ENCODE peak calls at places on chromosomes 13 and 19, in five cellular contexts. One of them, this sample, is unnamed.

GRCh38 chr13:91185294-91185863 is 162.1 kb upstream of the MIR17HG start:
- DNase-seq in fibroblast of mammary gland: peak; percentile 10
- DNase-seq in ascending aorta: no peak
- DNase-seq in AG09309: no peak
- DNase-seq in mammary epithelial cell: peak; percentile 5
- DNase-seq in this sample: no peak

GRCh38 chr19:29432677-29433076 is 93.1 kb upstream of the VSTM2B start:
- DNase-seq in ascending aorta: no peak
- DNase-seq in mammary epithelial cell: no peak
- DNase-seq in fibroblast of mammary gland: no peak
- DNase-seq in AG09309: no peak
- DNase-seq in this sample: no peak

GRCh38 chr19:14350866-14351265 is 30.4 kb upstream of the ADGRE5 start:
- DNase-seq in ascending aorta: no peak
- DNase-seq in AG09309: no peak
- DNase-seq in fibroblast of mammary gland: no peak
- DNase-seq in mammary epithelial cell: no peak
- DNase-seq in this sample: no peak

GRCh38 chr13:28545583-28546333 is 50.8 kb upstream of the FLT1 start:
- DNase-seq in AG09309: no peak
- DNase-seq in fibroblast of mammary gland: no peak
- DNase-seq in mammary epithelial cell: no peak
- DNase-seq in ascending aorta: no peak
- DNase-seq in this sample: no peak

GRCh38 chr19:15251749-15252397 is 19.6 kb upstream of the EPHX3 start:
- DNase-seq in fibroblast of mammary gland: peak; percentile 98
- DNase-seq in AG09309: peak; percentile 95
- DNase-seq in mammary epithelial cell: peak; percentile 61
- DNase-seq in ascending aorta: peak; percentile 57
- DNase-seq in this sample: peak; percentile 99

GRCh38 chr19:15159251-15159650 is 41.5 kb downstream of the NOTCH3 start:
- DNase-seq in AG09309: no peak
- DNase-seq in fibroblast of mammary gland: peak; percentile 26
- DNase-seq in mammary epithelial cell: peak; percentile 23
- DNase-seq in ascending aorta: no peak
- DNase-seq in this sample: no peak

GRCh38 chr13:51826606-51827005 is 18.4 kb downstream of the TMEM272 start:
- DNase-seq in fibroblast of mammary gland: no peak
- DNase-seq in ascending aorta: no peak
- DNase-seq in AG09309: no peak
- DNase-seq in mammary epithelial cell: peak; percentile 48
- DNase-seq in this sample: peak; percentile 22

GRCh38 chr13:39327080-39327479 is 275.9 kb downstream of the LHFPL6 start:
- DNase-seq in AG09309: no peak
- DNase-seq in ascending aorta: no peak
- DNase-seq in fibroblast of mammary gland: no peak
- DNase-seq in mammary epithelial cell: no peak
- DNase-seq in this sample: no peak

GRCh38 chr19:1394252-1395193 is 6.8 kb downstream of the GAMT start:
- DNase-seq in AG09309: no peak
- DNase-seq in mammary epithelial cell: no peak
- DNase-seq in ascending aorta: no peak
- DNase-seq in fibroblast of mammary gland: no peak
- DNase-seq in this sample: no peak

GRCh38 chr19:45238556-45238955 is 6.7 kb downstream of the EXOC3L2 start:
- DNase-seq in AG09309: no peak
- DNase-seq in fibroblast of mammary gland: no peak
- DNase-seq in mammary epithelial cell: no peak
- DNase-seq in ascending aorta: no peak
- DNase-seq in this sample: no peak

GRCh38 chr19:45488708-45489107 is 8.1 kb downstream of the RTN2 start:
- DNase-seq in ascending aorta: no peak
- DNase-seq in AG09309: no peak
- DNase-seq in mammary epithelial cell: no peak
- DNase-seq in fibroblast of mammary gland: no peak
- DNase-seq in this sample: no peak

GRCh38 chr13:101452519-101453485 is at the start of gene ITGBL1:
- DNase-seq in mammary epithelial cell: peak; percentile 55
- DNase-seq in ascending aorta: no peak
- DNase-seq in AG09309: no peak
- DNase-seq in fibroblast of mammary gland: peak; percentile 68
- DNase-seq in this sample: peak; percentile 50

DNA sequence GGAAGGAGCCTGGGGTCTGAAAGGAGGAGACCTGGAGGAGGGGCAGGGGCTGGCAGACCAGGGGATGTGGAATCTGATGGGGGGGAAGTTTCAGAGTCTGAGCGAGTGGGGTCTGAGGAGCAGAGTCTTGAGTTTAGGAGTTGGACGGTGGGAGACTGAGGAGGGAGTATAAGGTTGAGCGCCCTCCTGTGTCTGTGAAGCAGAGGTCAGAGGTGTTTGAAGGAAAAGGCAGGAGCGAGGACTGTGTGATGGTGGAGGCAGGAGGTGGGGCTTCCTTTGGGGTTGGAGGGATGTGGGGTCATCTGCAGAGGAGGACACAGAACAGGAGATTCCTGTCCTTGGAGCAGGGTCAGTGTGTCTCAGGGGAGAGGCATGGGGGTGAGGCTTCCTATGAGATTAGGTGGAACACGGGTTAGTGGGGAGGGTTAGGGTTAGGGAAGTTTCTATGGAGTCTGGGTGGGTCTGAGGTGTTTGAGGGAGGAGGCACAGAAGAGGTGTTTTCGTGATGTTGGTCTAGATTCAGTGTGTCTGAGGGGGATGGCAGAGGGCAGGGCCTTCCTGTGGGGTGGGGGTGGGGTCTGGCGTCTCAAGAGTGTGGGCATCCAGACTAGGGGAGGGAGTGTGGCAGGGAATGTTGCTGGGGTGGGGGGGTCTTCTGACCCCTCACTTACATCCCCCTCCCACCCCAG is 8.3 kb downstream of the RYR1 start:
- DNase-seq in AG09309: no peak
- DNase-seq in mammary epithelial cell: no peak
- DNase-seq in ascending aorta: no peak
- DNase-seq in fibroblast of mammary gland: no peak
- DNase-seq in this sample: peak; percentile 6
- TF ChIP-seq CTCF in AG09309: no peak
- TF ChIP-seq CTCF in mammary epithelial cell: no peak
- TF ChIP-seq CTCF in ascending aorta: no peak
- TF ChIP-seq CTCF in fibroblast of mammary gland: peak; percentile 2
- TF ChIP-seq CTCF in this sample: no peak

GRCh38 chr19:51703655-51704515 is 10.8 kb downstream of the SPACA6 start:
- DNase-seq in mammary epithelial cell: peak; percentile 89
- DNase-seq in fibroblast of mammary gland: peak; percentile 88
- DNase-seq in ascending aorta: peak; percentile 90
- DNase-seq in AG09309: peak; percentile 66
- DNase-seq in this sample: peak; percentile 93
- H3K4me3 ChIP-seq in mammary epithelial cell: peak overlapping the region; percentile 82
- H3K4me3 ChIP-seq in fibroblast of mammary gland: peak overlapping the region; percentile 78
- H3K4me3 ChIP-seq in ascending aorta: peak overlapping the region; percentile 76
- H3K4me3 ChIP-seq in AG09309: peak overlapping the region; percentile 76
- H3K4me3 ChIP-seq in this sample: peak overlapping the region; percentile 60

DNA sequence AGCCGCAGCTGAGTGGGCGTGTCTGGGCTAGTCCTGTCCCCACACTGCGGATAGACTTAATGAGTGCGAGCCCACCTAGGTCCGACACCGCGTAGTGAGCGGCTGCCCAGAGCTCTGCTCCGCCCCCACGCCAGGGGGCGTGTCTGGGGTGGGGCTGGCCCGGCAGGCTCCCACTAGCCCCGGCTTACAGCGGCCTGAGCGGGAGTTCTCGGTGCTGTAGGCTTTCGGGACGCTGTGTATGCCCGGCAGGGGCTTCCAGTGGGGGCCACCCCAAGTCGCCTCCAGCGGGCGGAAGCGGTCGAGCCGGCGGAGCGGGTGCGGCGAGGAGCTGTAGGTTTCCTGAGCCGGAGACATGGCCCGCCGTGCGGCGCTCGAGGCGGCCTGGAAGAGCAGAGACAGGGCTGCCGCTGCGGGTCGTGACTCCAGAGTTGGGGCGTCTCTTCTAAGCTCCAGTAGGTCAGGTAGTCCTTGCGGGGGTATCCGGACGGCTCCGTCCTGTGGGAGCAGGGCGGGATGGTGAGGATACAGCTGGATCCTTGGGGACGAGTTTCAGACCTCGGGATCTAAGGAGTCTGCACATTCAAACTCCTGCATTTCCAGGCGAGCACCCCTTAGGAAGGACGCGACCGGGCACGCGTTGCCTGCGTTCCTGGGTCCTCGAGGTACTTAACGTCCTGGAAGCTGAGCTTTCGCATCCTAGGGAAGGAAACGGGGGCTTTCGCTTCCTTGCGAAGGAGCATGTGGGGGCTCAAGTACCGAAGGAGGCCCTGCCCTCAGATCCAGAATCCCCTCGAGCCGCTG is 1.2 kb downstream of the CGB7 start:
- DNase-seq in AG09309: no peak
- DNase-seq in fibroblast of mammary gland: peak; percentile 21
- DNase-seq in mammary epithelial cell: peak; percentile 69
- DNase-seq in ascending aorta: no peak
- DNase-seq in this sample: peak; percentile 38
- TF ChIP-seq CTCF in AG09309: peak; percentile 26
- TF ChIP-seq CTCF in fibroblast of mammary gland: no peak
- TF ChIP-seq CTCF in mammary epithelial cell: peak; percentile 37
- TF ChIP-seq CTCF in ascending aorta: peak; percentile 26
- TF ChIP-seq CTCF in this sample: peak; percentile 56

GRCh38 chr13:113364933-113365371 is 1.0 kb upstream of the GRTP1 start:
- DNase-seq in ascending aorta: no peak
- DNase-seq in mammary epithelial cell: no peak
- DNase-seq in fibroblast of mammary gland: no peak
- DNase-seq in AG09309: no peak
- DNase-seq in this sample: no peak
- H3K4me3 ChIP-seq in ascending aorta: peak overlapping the region; percentile 85
- H3K4me3 ChIP-seq in mammary epithelial cell: no peak overlapping the region
- H3K4me3 ChIP-seq in fibroblast of mammary gland: peak overlapping the region; percentile 29
- H3K4me3 ChIP-seq in AG09309: no peak overlapping the region
- H3K4me3 ChIP-seq in this sample: no peak overlapping the region

DNA sequence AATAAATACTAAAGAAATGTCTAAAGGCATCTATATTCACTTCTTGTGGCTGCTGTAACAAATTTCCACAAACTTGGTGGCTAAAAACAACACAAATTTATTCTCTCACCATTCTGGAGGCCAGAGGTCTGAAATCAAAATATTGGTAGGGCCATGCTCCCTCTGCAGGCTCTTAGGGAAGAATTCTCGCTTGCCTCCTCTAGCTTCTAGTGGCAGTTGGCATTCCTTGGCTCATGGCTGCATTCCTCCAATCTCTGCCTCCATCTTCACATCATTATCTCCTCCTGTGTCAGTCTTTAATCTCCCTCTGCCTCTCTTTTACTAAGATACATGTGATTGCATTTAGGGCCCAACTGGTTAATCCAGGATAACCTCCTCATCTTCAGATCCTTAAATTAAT is 54.1 kb upstream of the RFXAP start:
- DNase-seq in ascending aorta: no peak
- DNase-seq in AG09309: no peak
- DNase-seq in mammary epithelial cell: no peak
- DNase-seq in fibroblast of mammary gland: no peak
- DNase-seq in this sample: no peak
- TF ChIP-seq CTCF in ascending aorta: no peak
- TF ChIP-seq CTCF in AG09309: no peak
- TF ChIP-seq CTCF in mammary epithelial cell: peak; percentile 6
- TF ChIP-seq CTCF in fibroblast of mammary gland: no peak
- TF ChIP-seq CTCF in this sample: no peak

DNA sequence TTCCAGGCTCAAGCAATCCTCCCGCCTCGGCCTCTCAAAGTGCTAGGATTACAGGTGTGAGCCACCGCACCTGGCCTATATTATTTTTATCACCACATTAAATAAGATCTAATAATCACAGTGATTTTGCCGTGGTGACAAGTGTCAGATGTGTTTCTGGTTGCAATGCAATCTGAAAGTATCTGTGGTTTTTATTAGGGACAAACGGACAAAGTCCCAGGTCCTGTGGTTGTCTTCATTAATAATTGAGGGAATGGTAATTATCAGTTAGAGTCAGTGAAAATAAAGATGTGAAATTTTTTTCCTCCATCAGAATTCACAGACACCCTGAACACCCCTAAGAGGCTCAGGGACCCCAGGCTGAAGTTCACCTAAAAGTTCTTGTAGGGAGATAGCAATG is 1.3 kb upstream of the TICAM1 start:
- DNase-seq in fibroblast of mammary gland: no peak
- DNase-seq in AG09309: no peak
- DNase-seq in ascending aorta: no peak
- DNase-seq in mammary epithelial cell: no peak
- DNase-seq in this sample: no peak
- H3K4me3 ChIP-seq in fibroblast of mammary gland: no peak overlapping the region
- H3K4me3 ChIP-seq in AG09309: no peak overlapping the region
- H3K4me3 ChIP-seq in ascending aorta: no peak overlapping the region
- H3K4me3 ChIP-seq in mammary epithelial cell: no peak overlapping the region
- H3K4me3 ChIP-seq in this sample: no peak overlapping the region

GRCh38 chr13:20494656-20495055 is 31.0 kb downstream of the CRYL1 start:
- DNase-seq in mammary epithelial cell: peak; percentile 38
- DNase-seq in ascending aorta: no peak
- DNase-seq in fibroblast of mammary gland: no peak
- DNase-seq in AG09309: no peak
- DNase-seq in this sample: no peak

GRCh38 chr13:20492641-20493040 is 33.0 kb downstream of the CRYL1 start:
- DNase-seq in AG09309: no peak
- DNase-seq in mammary epithelial cell: peak; percentile 45
- DNase-seq in ascending aorta: no peak
- DNase-seq in fibroblast of mammary gland: peak; percentile 10
- DNase-seq in this sample: peak; percentile 30

GRCh38 chr13:20487927-20488326 is 37.7 kb downstream of the CRYL1 start:
- DNase-seq in fibroblast of mammary gland: peak; percentile 52
- DNase-seq in ascending aorta: no peak
- DNase-seq in mammary epithelial cell: no peak
- DNase-seq in AG09309: no peak
- DNase-seq in this sample: no peak

GRCh38 chr13:20492036-20492435 is 33.6 kb downstream of the CRYL1 start:
- DNase-seq in mammary epithelial cell: no peak
- DNase-seq in fibroblast of mammary gland: peak; percentile 18
- DNase-seq in AG09309: no peak
- DNase-seq in ascending aorta: no peak
- DNase-seq in this sample: peak; percentile 59

DNA sequence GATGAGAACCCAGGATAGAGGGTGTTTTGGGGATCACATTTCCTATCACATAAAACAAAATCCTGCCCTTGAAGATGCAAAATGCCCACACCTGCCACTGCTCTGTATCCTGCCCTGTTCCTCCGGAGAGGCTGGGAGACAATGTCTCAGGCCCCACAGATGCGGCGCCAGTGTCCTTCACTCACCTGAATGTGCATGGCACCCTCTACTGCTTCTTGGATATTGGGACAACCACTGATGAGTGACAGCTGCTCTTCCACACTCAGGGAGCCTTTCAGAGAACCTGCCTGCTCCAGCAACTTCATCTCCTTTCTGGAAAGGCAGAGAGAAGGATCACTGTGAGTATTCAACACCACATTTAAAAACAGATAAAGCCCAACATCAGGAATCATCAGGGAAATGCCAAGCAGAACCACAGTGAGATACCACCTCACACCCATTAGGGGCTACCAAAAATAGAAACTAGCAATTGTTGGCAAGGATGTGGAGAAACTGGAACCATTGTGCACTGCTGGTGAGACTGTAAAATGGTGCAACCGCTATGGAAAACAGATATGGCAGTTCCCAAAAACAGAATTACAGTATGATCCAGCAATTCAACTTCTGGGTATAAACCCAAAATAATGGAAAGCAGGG is 36.4 kb downstream of the CRYL1 start:
- DNase-seq in mammary epithelial cell: no peak
- DNase-seq in AG09309: no peak
- DNase-seq in fibroblast of mammary gland: peak; percentile 56
- DNase-seq in ascending aorta: no peak
- DNase-seq in this sample: no peak
- TF ChIP-seq CTCF in mammary epithelial cell: peak; percentile 28
- TF ChIP-seq CTCF in AG09309: peak; percentile 69
- TF ChIP-seq CTCF in fibroblast of mammary gland: peak; percentile 61
- TF ChIP-seq CTCF in ascending aorta: no peak
- TF ChIP-seq CTCF in this sample: peak; percentile 47